ENCODE peak calls at places on chromosomes 16 and 17, in six cellular contexts. One of them, this sample, is unnamed. For H3K4me1, the result is how much of the 10 kb centered on the place peaks cover.

GRCh38 chr16:4746991-4747574 is 12.7 kb downstream of the DNAAF8 start:
- DNase-seq in colonic mucosa: no peak
- DNase-seq in H9: no peak
- DNase-seq in heart right ventricle: no peak
- DNase-seq in lung: no peak
- DNase-seq in aorta: peak
- DNase-seq in this sample: no peak

GRCh38 chr16:83802559-83802958 is 5.2 kb upstream of the HSBP1 start:
- DNase-seq in colonic mucosa: no peak
- DNase-seq in H9: no peak
- DNase-seq in heart right ventricle: no peak
- DNase-seq in lung: no peak
- DNase-seq in aorta: no peak
- DNase-seq in this sample: no peak

GRCh38 chr17:48612456-48612853 is 1.6 kb upstream of the HOXB7 start:
- DNase-seq in colonic mucosa: no peak
- DNase-seq in H9: no peak
- DNase-seq in heart right ventricle: no peak
- DNase-seq in lung: no peak
- DNase-seq in aorta: no peak
- DNase-seq in this sample: no peak

GRCh38 chr17:53032861-53033271 is 789.9 kb upstream of the KIF2B start:
- DNase-seq in colonic mucosa: peak
- DNase-seq in H9: peak
- DNase-seq in heart right ventricle: no peak
- DNase-seq in lung: no peak
- DNase-seq in aorta: no peak
- DNase-seq in this sample: peak

GRCh38 chr17:21193031-21193430 is 20.9 kb downstream of the TMEM11 start:
- DNase-seq in colonic mucosa: no peak
- DNase-seq in H9: no peak
- DNase-seq in heart right ventricle: no peak
- DNase-seq in lung: no peak
- DNase-seq in aorta: no peak
- DNase-seq in this sample: no peak

GRCh38 chr16:49605536-49606241 is 232.1 kb downstream of the C16orf78 start:
- DNase-seq in colonic mucosa: no peak
- DNase-seq in H9: peak
- DNase-seq in heart right ventricle: no peak
- DNase-seq in lung: no peak
- DNase-seq in aorta: no peak
- DNase-seq in this sample: no peak

GRCh38 chr16:55037051-55037450 is 106.4 kb downstream of the IRX5 start:
- DNase-seq in colonic mucosa: no peak
- DNase-seq in H9: no peak
- DNase-seq in heart right ventricle: no peak
- DNase-seq in lung: no peak
- DNase-seq in aorta: no peak
- DNase-seq in this sample: no peak

GRCh38 chr17:50173335-50173941 is 7.6 kb downstream of the SGCA start:
- DNase-seq in colonic mucosa: no peak
- DNase-seq in H9: peak
- DNase-seq in heart right ventricle: peak
- DNase-seq in lung: no peak
- DNase-seq in aorta: peak
- DNase-seq in this sample: no peak

GRCh38 chr17:15398736-15399331 is 57.4 kb upstream of the TEKT3 start:
- DNase-seq in colonic mucosa: no peak
- DNase-seq in H9: peak
- DNase-seq in heart right ventricle: no peak
- DNase-seq in lung: no peak
- DNase-seq in aorta: peak
- DNase-seq in this sample: no peak

GRCh38 chr17:51428668-51429486 is 168.5 kb downstream of the UTP18 start:
- DNase-seq in colonic mucosa: no peak
- DNase-seq in H9: no peak
- DNase-seq in heart right ventricle: no peak
- DNase-seq in lung: no peak
- DNase-seq in aorta: no peak
- DNase-seq in this sample: no peak

GRCh38 chr17:81966343-81967243 is 5.6 kb upstream of the NOTUM start:
- DNase-seq in colonic mucosa: peak
- DNase-seq in H9: peak
- DNase-seq in heart right ventricle: peak
- DNase-seq in lung: peak
- DNase-seq in aorta: no peak
- DNase-seq in this sample: no peak

GRCh38 chr16:8168016-8168415 is 422.3 kb downstream of the TMEM114 start:
- DNase-seq in colonic mucosa: no peak
- DNase-seq in H9: no peak
- DNase-seq in heart right ventricle: no peak
- DNase-seq in lung: no peak
- DNase-seq in aorta: no peak
- DNase-seq in this sample: no peak

GRCh38 chr17:71117461-71117860 is 948.1 kb downstream of the KCNJ2 start:
- DNase-seq in colonic mucosa: no peak
- DNase-seq in H9: no peak
- DNase-seq in heart right ventricle: no peak
- DNase-seq in lung: no peak
- DNase-seq in aorta: no peak
- DNase-seq in this sample: no peak

GRCh38 chr17:75814900-75815373 is 29.3 kb downstream of the UNC13D start:
- DNase-seq in colonic mucosa: no peak
- DNase-seq in H9: no peak
- DNase-seq in heart right ventricle: no peak
- DNase-seq in lung: no peak
- DNase-seq in aorta: peak
- DNase-seq in this sample: peak

GRCh38 chr16:28876016-28876659 is 2.1 kb upstream of the ATP2A1 start:
- DNase-seq in colonic mucosa: no peak
- DNase-seq in H9: no peak
- DNase-seq in heart right ventricle: no peak
- DNase-seq in lung: no peak
- DNase-seq in aorta: no peak
- DNase-seq in this sample: no peak

GRCh38 chr17:49510059-49510719 is 15.1 kb downstream of the NGFR start:
- DNase-seq in colonic mucosa: no peak
- DNase-seq in H9: no peak
- DNase-seq in heart right ventricle: no peak
- DNase-seq in lung: no peak
- DNase-seq in aorta: no peak
- DNase-seq in this sample: no peak

GRCh38 chr16:87582221-87582965 is 19.9 kb upstream of the JPH3 start:
- DNase-seq in colonic mucosa: peak
- DNase-seq in H9: no peak
- DNase-seq in heart right ventricle: peak
- DNase-seq in lung: no peak
- DNase-seq in aorta: peak
- DNase-seq in this sample: peak

GRCh38 chr16:20504418-20504817 is 53.1 kb downstream of the ACSM2A start:
- DNase-seq in colonic mucosa: no peak
- DNase-seq in H9: no peak
- DNase-seq in heart right ventricle: no peak
- DNase-seq in lung: peak
- DNase-seq in aorta: no peak
- DNase-seq in this sample: no peak

GRCh38 chr16:2159052-2159838 is 3.7 kb downstream of the TRAF7 start:
- DNase-seq in colonic mucosa: peak
- DNase-seq in H9: no peak
- DNase-seq in heart right ventricle: peak
- DNase-seq in lung: no peak
- DNase-seq in aorta: peak
- DNase-seq in this sample: peak

GRCh38 chr16:4261557-4262172 is 11.2 kb downstream of the TFAP4 start:
- DNase-seq in colonic mucosa: peak
- DNase-seq in H9: peak
- DNase-seq in heart right ventricle: peak
- DNase-seq in lung: no peak
- DNase-seq in aorta: no peak
- DNase-seq in this sample: no peak

GRCh38 chr16:17914168-17914567 is 422.4 kb downstream of the NPIPA8 start:
- DNase-seq in colonic mucosa: no peak
- DNase-seq in H9: no peak
- DNase-seq in heart right ventricle: no peak
- DNase-seq in lung: no peak
- DNase-seq in aorta: no peak
- DNase-seq in this sample: no peak

GRCh38 chr17:56809820-56810179 is 23.9 kb downstream of the C17orf67 start:
- DNase-seq in colonic mucosa: no peak
- DNase-seq in H9: no peak
- DNase-seq in heart right ventricle: no peak
- DNase-seq in lung: no peak
- DNase-seq in aorta: no peak
- DNase-seq in this sample: no peak
- H3K4me1 ChIP-seq in colonic mucosa: under half
- H3K4me1 ChIP-seq in H9: under half
- H3K4me1 ChIP-seq in heart right ventricle: under half
- H3K4me1 ChIP-seq in lung: under half
- H3K4me1 ChIP-seq in aorta: under half
- H3K4me1 ChIP-seq in this sample: under half

GRCh38 chr17:66507982-66508760 is 205.8 kb downstream of the PRKCA start:
- DNase-seq in colonic mucosa: no peak
- DNase-seq in H9: no peak
- DNase-seq in heart right ventricle: no peak
- DNase-seq in lung: no peak
- DNase-seq in aorta: no peak
- DNase-seq in this sample: no peak
- H3K4me1 ChIP-seq in colonic mucosa: under half
- H3K4me1 ChIP-seq in H9: under half
- H3K4me1 ChIP-seq in heart right ventricle: under half
- H3K4me1 ChIP-seq in lung: under half
- H3K4me1 ChIP-seq in aorta: under half
- H3K4me1 ChIP-seq in this sample: under half

GRCh38 chr17:42270175-42270545 is 6.0 kb downstream of the STAT5B start:
- DNase-seq in colonic mucosa: no peak
- DNase-seq in H9: no peak
- DNase-seq in heart right ventricle: no peak
- DNase-seq in lung: no peak
- DNase-seq in aorta: no peak
- DNase-seq in this sample: no peak
- H3K4me1 ChIP-seq in colonic mucosa: under half
- H3K4me1 ChIP-seq in H9: under half
- H3K4me1 ChIP-seq in heart right ventricle: under half
- H3K4me1 ChIP-seq in lung: under half
- H3K4me1 ChIP-seq in aorta: under half
- H3K4me1 ChIP-seq in this sample: under half

GRCh38 chr17:78592991-78593329 is 15.8 kb upstream of the DNAH17 start:
- DNase-seq in colonic mucosa: no peak
- DNase-seq in H9: no peak
- DNase-seq in heart right ventricle: no peak
- DNase-seq in lung: no peak
- DNase-seq in aorta: no peak
- DNase-seq in this sample: no peak
- H3K4me1 ChIP-seq in colonic mucosa: under half
- H3K4me1 ChIP-seq in H9: under half
- H3K4me1 ChIP-seq in heart right ventricle: under half
- H3K4me1 ChIP-seq in lung: under half
- H3K4me1 ChIP-seq in aorta: under half
- H3K4me1 ChIP-seq in this sample: half or more

GRCh38 chr16:71337631-71338030 is 20.9 kb upstream of the CALB2 start:
- DNase-seq in colonic mucosa: no peak
- DNase-seq in H9: no peak
- DNase-seq in heart right ventricle: no peak
- DNase-seq in lung: no peak
- DNase-seq in aorta: no peak
- DNase-seq in this sample: no peak
- H3K4me1 ChIP-seq in colonic mucosa: under half
- H3K4me1 ChIP-seq in H9: under half
- H3K4me1 ChIP-seq in heart right ventricle: under half
- H3K4me1 ChIP-seq in lung: under half
- H3K4me1 ChIP-seq in aorta: under half
- H3K4me1 ChIP-seq in this sample: under half

GRCh38 chr16:79747688-79748087 is 147.2 kb upstream of the MAF start:
- DNase-seq in colonic mucosa: no peak
- DNase-seq in H9: no peak
- DNase-seq in heart right ventricle: no peak
- DNase-seq in lung: no peak
- DNase-seq in aorta: no peak
- DNase-seq in this sample: no peak

GRCh38 chr16:79752421-79752820 is 151.9 kb upstream of the MAF start:
- DNase-seq in colonic mucosa: no peak
- DNase-seq in H9: no peak
- DNase-seq in heart right ventricle: no peak
- DNase-seq in lung: no peak
- DNase-seq in aorta: no peak
- DNase-seq in this sample: no peak

GRCh38 chr16:79754081-79754872 is 153.7 kb upstream of the MAF start:
- DNase-seq in colonic mucosa: no peak
- DNase-seq in H9: no peak
- DNase-seq in heart right ventricle: no peak
- DNase-seq in lung: no peak
- DNase-seq in aorta: no peak
- DNase-seq in this sample: no peak

GRCh38 chr16:79748629-79749028 is 148.1 kb upstream of the MAF start:
- DNase-seq in colonic mucosa: no peak
- DNase-seq in H9: no peak
- DNase-seq in heart right ventricle: no peak
- DNase-seq in lung: no peak
- DNase-seq in aorta: no peak
- DNase-seq in this sample: no peak

GRCh38 chr16:79751785-79752184 is 151.2 kb upstream of the MAF start:
- DNase-seq in colonic mucosa: peak
- DNase-seq in H9: no peak
- DNase-seq in heart right ventricle: no peak
- DNase-seq in lung: peak
- DNase-seq in aorta: peak
- DNase-seq in this sample: no peak
- H3K4me1 ChIP-seq in colonic mucosa: under half
- H3K4me1 ChIP-seq in H9: under half
- H3K4me1 ChIP-seq in heart right ventricle: under half
- H3K4me1 ChIP-seq in lung: under half
- H3K4me1 ChIP-seq in aorta: under half
- H3K4me1 ChIP-seq in this sample: under half